ENCODE peak calls at places on chromosomes 5 and 9, in six cellular contexts. N is Calu3; F is stimulated activated CD4-positive, alpha-beta T cell treated with anti-CD3 and anti-CD28 coated beads, Interleukin-2, amount 100 ng/mL, for 24 hours; D is prostate gland; Y is GM18507; O is NCI-H1092. B is an unnamed sample.
A peak's percentile ranks its signal among the peaks of the same experiment; 100 is the strongest.

GRCh38 chr5:31291323-31291854 is 97.9 kb downstream of the CDH6 start:
- DNase-seq in N (no peak), F (no peak), D (no peak), Y (no peak), O (no peak), B (no peak)

GRCh38 chr5:65801332-65801731 is 79.3 kb downstream of the NLN start:
- DNase-seq in N (no peak), F (no peak), D (no peak), Y (no peak), O (no peak), B (no peak)

GRCh38 chr9:137167752-137168574 is 1.9 kb downstream of the LRRC26 start:
- DNase-seq in N (no peak), F (no peak), D (no peak), Y (no peak), O (no peak), B (no peak)

GRCh38 chr5:138948391-138949222 is 73.5 kb upstream of the LRRTM2 start:
- DNase-seq in N (no peak), F (no peak), D (no peak), Y (no peak), O (no peak), B (no peak)

GRCh38 chr9:82555408-82555807 is 507.5 kb downstream of the RASEF start:
- DNase-seq in N (no peak), F (no peak), D (no peak), Y (no peak), O (no peak), B (no peak)

GRCh38 chr5:61200582-61201155 is 38.4 kb upstream of the SMIM15 start:
- DNase-seq in N (no peak), F (no peak), D (no peak), Y (no peak), O (no peak), B (no peak)

GRCh38 chr5:169637856-169638190 is 748 bp downstream of the DOCK2 start:
- DNase-seq in N (no peak), F (peak; percentile 79), D (no peak), Y (no peak), O (no peak), B (peak; percentile 67)

GRCh38 chr9:114110180-114110579 is 11.1 kb upstream of the KIF12 start:
- DNase-seq in N (no peak), F (no peak), D (no peak), Y (no peak), O (no peak), B (no peak)

GRCh38 chr5:178115136-178115834 is 2.0 kb downstream of the N4BP3 start:
- DNase-seq in N (no peak), F (no peak), D (no peak), Y (no peak), O (no peak), B (no peak)

GRCh38 chr5:156570615-156571014 is 243.7 kb downstream of the SGCD start:
- DNase-seq in N (no peak), F (no peak), D (no peak), Y (no peak), O (no peak), B (no peak)